ENCODE peak calls at places on chromosome 19, in seven cellular contexts. Z, L, T, C, D, N and Y are unnamed samples.

GRCh38 chr19:34084396-34085145 is 87.7 kb upstream of the LSM14A start:
- DNase-seq in Z (no peak), L (no peak), T (no peak), C (no peak), D (no peak), N (no peak), Y (no peak)

GRCh38 chr19:40614595-40615411 is 13.6 kb downstream of the LTBP4 start:
- DNase-seq in Z (peak), L (peak), T (peak), C (peak), D (peak), N (peak), Y (peak)

GRCh38 chr19:4288091-4288777 is 9.2 kb downstream of the SHD start:
- DNase-seq in Z (no peak), L (no peak), T (no peak), C (no peak), D (peak), N (no peak), Y (no peak)

GRCh38 chr19:4694211-4694987 is 24.3 kb upstream of the MYDGF start:
- DNase-seq in Z (no peak), L (no peak), T (peak), C (peak), D (peak), N (peak), Y (peak)

GRCh38 chr19:6238643-6239281 is 41.0 kb downstream of the MLLT1 start:
- DNase-seq in Z (no peak), L (peak), T (peak), C (peak), D (peak), N (peak), Y (no peak)

GRCh38 chr19:10007366-10007765 is 2.9 kb downstream of the COL5A3 start:
- DNase-seq in Z (no peak), L (no peak), T (peak), C (no peak), D (no peak), N (no peak), Y (no peak)

GRCh38 chr19:9881720-9882119 is 46.6 kb downstream of the PIN1 start:
- DNase-seq in Z (no peak), L (no peak), T (no peak), C (no peak), D (peak), N (no peak), Y (no peak)

GRCh38 chr19:36041831-36042230 is 9.2 kb upstream of the CLIP3 start:
- DNase-seq in Z (no peak), L (no peak), T (peak), C (peak), D (peak), N (peak), Y (peak)

GRCh38 chr19:43525836-43526771 is 897 bp downstream of the ETHE1 start:
- DNase-seq in Z (peak), L (peak), T (no peak), C (no peak), D (peak), N (peak), Y (no peak)

GRCh38 chr19:41531438-41532311 is 44.3 kb upstream of the CEACAM21 start:
- DNase-seq in Z (peak), L (no peak), T (peak), C (peak), D (peak), N (peak), Y (no peak)

GRCh38 chr19:46618670-46619231 is 6.1 kb downstream of the PTGIR start:
- DNase-seq in Z (peak), L (no peak), T (peak), C (peak), D (no peak), N (peak), Y (no peak)

GRCh38 chr19:1269478-1270167 is 491 bp downstream of the CIRBP start:
- DNase-seq in Z (peak), L (peak), T (peak), C (peak), D (peak), N (peak), Y (peak)

GRCh38 chr19:19342086-19343015 is 21.7 kb downstream of the MAU2 start:
- DNase-seq in Z (peak), L (peak), T (peak), C (peak), D (peak), N (peak), Y (no peak)

GRCh38 chr19:1027020-1027952 is 878 bp downstream of the CNN2 start:
- DNase-seq in Z (peak), L (no peak), T (no peak), C (peak), D (peak), N (no peak), Y (no peak)

GRCh38 chr19:8366121-8366581 is 2.2 kb downstream of the ANGPTL4 start:
- DNase-seq in Z (no peak), L (no peak), T (no peak), C (no peak), D (peak), N (peak), Y (no peak)

GRCh38 chr19:8361921-8362793 is 1.8 kb upstream of the ANGPTL4 start:
- DNase-seq in Z (no peak), L (no peak), T (peak), C (peak), D (peak), N (peak), Y (peak)

GRCh38 chr19:8367327-8368001 is 3.5 kb downstream of the ANGPTL4 start:
- DNase-seq in Z (no peak), L (peak), T (peak), C (peak), D (peak), N (peak), Y (peak)

GRCh38 chr19:8366961-8367326 is 3.0 kb downstream of the ANGPTL4 start:
- DNase-seq in Z (no peak), L (no peak), T (peak), C (peak), D (peak), N (peak), Y (no peak)

DNA sequence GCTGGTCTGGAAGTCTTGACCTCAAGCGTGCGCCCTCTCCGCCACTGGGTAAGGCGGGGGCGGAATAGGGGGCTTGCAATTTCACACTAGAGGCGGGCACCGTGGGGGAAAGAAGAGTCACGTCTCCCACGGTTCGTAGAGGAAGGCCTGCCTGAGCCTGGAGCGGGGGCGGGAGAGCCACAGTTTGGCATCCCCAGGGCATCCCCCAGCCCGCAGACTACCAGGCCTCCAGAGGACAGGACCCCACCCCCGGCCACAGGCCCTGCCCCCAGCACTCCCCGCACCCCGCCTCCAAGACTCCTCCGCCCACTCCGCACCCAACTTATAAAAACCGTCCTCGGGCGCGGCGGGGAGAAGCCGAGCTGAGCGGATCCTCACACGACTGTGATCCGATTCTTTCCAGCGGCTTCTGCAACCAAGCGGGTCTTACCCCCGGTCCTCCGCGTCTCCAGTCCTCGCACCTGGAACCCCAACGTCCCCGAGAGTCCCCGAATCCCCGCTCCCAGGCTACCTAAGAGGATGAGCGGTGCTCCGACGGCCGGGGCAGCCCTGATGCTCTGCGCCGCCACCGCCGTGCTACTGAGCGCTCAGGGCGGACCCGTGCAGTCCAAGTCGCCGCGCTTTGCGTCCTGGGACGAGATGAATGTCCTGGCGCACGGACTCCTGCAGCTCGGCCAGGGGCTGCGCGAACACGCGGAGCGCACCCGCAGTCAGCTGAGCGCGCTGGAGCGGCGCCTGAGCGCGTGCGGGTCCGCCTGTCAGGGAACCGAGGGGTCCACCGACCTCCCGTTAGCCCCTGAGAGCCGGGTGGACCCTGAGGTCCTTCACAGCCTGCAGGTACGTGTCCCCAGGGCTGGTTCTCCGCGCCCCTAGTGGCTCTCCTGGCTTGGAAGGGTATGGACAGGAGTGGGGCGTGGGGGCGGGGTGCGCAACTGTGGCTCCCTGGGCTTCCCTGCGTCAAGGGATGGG is at the start of gene ANGPTL4:
- DNase-seq in Z (no peak), L (peak), T (peak), C (peak), D (peak), N (peak), Y (no peak)
- TF ChIP-seq CTCF in Z (no peak), L (no peak), T (no peak), C (peak), D (no peak), N (no peak), Y (peak)

GRCh38 chr19:49570997-49571676 is 9.2 kb downstream of the NOSIP start:
- DNase-seq in Z (no peak), L (peak), T (no peak), C (no peak), D (no peak), N (no peak), Y (no peak)
- TF ChIP-seq CTCF in Z (no peak), L (no peak), T (no peak), C (no peak), D (no peak), N (no peak), Y (peak)

GRCh38 chr19:45200614-45201013 is 22.0 kb downstream of the BLOC1S3 start:
- DNase-seq in Z (no peak), L (no peak), T (peak), C (peak), D (peak), N (peak), Y (peak)

GRCh38 chr19:45189971-45190370 is 11.4 kb downstream of the BLOC1S3 start:
- DNase-seq in Z (no peak), L (no peak), T (no peak), C (no peak), D (no peak), N (no peak), Y (no peak)

GRCh38 chr19:45191324-45191845 is 12.8 kb downstream of the BLOC1S3 start:
- DNase-seq in Z (no peak), L (no peak), T (no peak), C (no peak), D (peak), N (no peak), Y (no peak)

GRCh38 chr19:45195764-45196163 is 17.2 kb downstream of the BLOC1S3 start:
- DNase-seq in Z (no peak), L (no peak), T (peak), C (no peak), D (no peak), N (no peak), Y (peak)
- TF ChIP-seq CTCF in Z (no peak), L (no peak), T (no peak), C (no peak), D (no peak), N (no peak), Y (no peak)

GRCh38 chr19:44532819-44533218 is 3.3 kb upstream of the CEACAM20 start:
- DNase-seq in Z (no peak), L (no peak), T (no peak), C (no peak), D (no peak), N (no peak), Y (no peak)
- TF ChIP-seq CTCF in Z (no peak), L (no peak), T (no peak), C (no peak), D (no peak), N (no peak), Y (no peak)

GRCh38 chr19:56314018-56314583 is 538 bp downstream of the ZSCAN5A start:
- DNase-seq in Z (no peak), L (no peak), T (no peak), C (no peak), D (no peak), N (no peak), Y (no peak)
- TF ChIP-seq CTCF in Z (no peak), L (no peak), T (no peak), C (no peak), D (no peak), N (no peak), Y (no peak)

GRCh38 chr19:51710163-51710562 is 13.6 kb downstream of the HAS1 start:
- DNase-seq in Z (no peak), L (no peak), T (no peak), C (peak), D (no peak), N (no peak), Y (no peak)

GRCh38 chr19:51714848-51715247 is 8.9 kb downstream of the HAS1 start:
- DNase-seq in Z (no peak), L (no peak), T (peak), C (peak), D (no peak), N (no peak), Y (no peak)

GRCh38 chr19:51713319-51714285 is 10.2 kb downstream of the HAS1 start:
- DNase-seq in Z (no peak), L (no peak), T (no peak), C (no peak), D (no peak), N (no peak), Y (no peak)

GRCh38 chr19:51711702-51712101 is 12.1 kb downstream of the HAS1 start:
- DNase-seq in Z (no peak), L (no peak), T (no peak), C (no peak), D (no peak), N (no peak), Y (no peak)

GRCh38 chr19:51712461-51713081 is 11.2 kb downstream of the HAS1 start:
- DNase-seq in Z (peak), L (no peak), T (peak), C (peak), D (peak), N (no peak), Y (no peak)
- TF ChIP-seq CTCF in Z (peak), L (peak), T (peak), C (peak), D (peak), N (peak), Y (peak)

GRCh38 chr19:30172643-30173242 is 199.4 kb upstream of the ZNF536 start:
- DNase-seq in Z (no peak), L (no peak), T (no peak), C (no peak), D (no peak), N (no peak), Y (no peak)

GRCh38 chr19:30173593-30174356 is 198.4 kb upstream of the ZNF536 start:
- DNase-seq in Z (no peak), L (no peak), T (no peak), C (no peak), D (no peak), N (peak), Y (no peak)

GRCh38 chr19:30174791-30175190 is 197.4 kb upstream of the ZNF536 start:
- DNase-seq in Z (no peak), L (no peak), T (no peak), C (no peak), D (no peak), N (no peak), Y (no peak)

GRCh38 chr19:30175987-30176386 is 196.2 kb upstream of the ZNF536 start:
- DNase-seq in Z (no peak), L (no peak), T (no peak), C (no peak), D (no peak), N (no peak), Y (no peak)

GRCh38 chr19:30174357-30174645 is 197.9 kb upstream of the ZNF536 start:
- DNase-seq in Z (no peak), L (no peak), T (no peak), C (no peak), D (no peak), N (peak), Y (no peak)
- TF ChIP-seq CTCF in Z (no peak), L (no peak), T (no peak), C (no peak), D (no peak), N (no peak), Y (no peak)